ENCODE peak calls at places on chromosomes 11 and 22, in five cellular contexts. F, K, H, E and A are unnamed samples.

GRCh38 chr11:31005202-31005601 is 364.3 kb downstream of the DCDC1 start:
- DNase-seq in H (no peak), K (no peak), F (no peak), E (no peak), A (no peak)

GRCh38 chr11:43919852-43920597 is 22.4 kb upstream of the C11orf96 start:
- DNase-seq in E (no peak), F (no peak), K (no peak), H (no peak), A (no peak)

GRCh38 chr11:111634981-111635705 is 32.9 kb downstream of the SIK2 start:
- DNase-seq in F (no peak), E (no peak), K (peak), H (peak), A (no peak)

GRCh38 chr11:18105086-18105801 is 638 bp downstream of the SAAL1 start:
- DNase-seq in K (peak), H (no peak), F (no peak), E (no peak), A (no peak)

GRCh38 chr22:43630451-43630850 is 181.7 kb downstream of the EFCAB6 start:
- DNase-seq in H (no peak), F (no peak), E (no peak), K (no peak), A (no peak)

GRCh38 chr11:47234669-47235075 is 13.9 kb downstream of the ACP2 start:
- DNase-seq in E (no peak), H (peak), F (no peak), K (no peak), A (no peak)

GRCh38 chr11:76805206-76805913 is 22.2 kb downstream of the TSKU start:
- DNase-seq in H (no peak), E (no peak), K (peak), F (no peak), A (peak)

GRCh38 chr11:74570266-74571061 is 21.9 kb upstream of the POLD3 start:
- DNase-seq in E (peak), H (peak), K (peak), F (no peak), A (peak)

GRCh38 chr11:45166604-45166897 is 20.1 kb downstream of the PRDM11 start:
- DNase-seq in H (no peak), F (no peak), E (no peak), K (no peak), A (no peak)

GRCh38 chr11:120881591-120881990 is 142.3 kb upstream of the TBCEL start:
- DNase-seq in E (no peak), F (no peak), H (no peak), K (no peak), A (no peak)

GRCh38 chr11:2670541-2671100 is 29.2 kb downstream of the KCNQ1OT1 start:
- DNase-seq in E (no peak), F (no peak), K (no peak), H (no peak), A (no peak)

GRCh38 chr22:35230839-35231584 is 26.3 kb upstream of the HMGXB4 start:
- DNase-seq in F (no peak), H (no peak), E (peak), K (no peak), A (no peak)

GRCh38 chr22:37187552-37187890 is 526 bp downstream of the C1QTNF6 start:
- DNase-seq in F (no peak), E (no peak), H (no peak), K (peak), A (no peak)

GRCh38 chr11:47950396-47950795 is 30.0 kb upstream of the PTPRJ start:
- DNase-seq in K (no peak), F (no peak), H (no peak), E (peak), A (no peak)

GRCh38 chr11:74025467-74026166 is 16.7 kb upstream of the UCP3 start:
- DNase-seq in E (no peak), F (no peak), K (peak), H (no peak), A (peak)

DNA sequence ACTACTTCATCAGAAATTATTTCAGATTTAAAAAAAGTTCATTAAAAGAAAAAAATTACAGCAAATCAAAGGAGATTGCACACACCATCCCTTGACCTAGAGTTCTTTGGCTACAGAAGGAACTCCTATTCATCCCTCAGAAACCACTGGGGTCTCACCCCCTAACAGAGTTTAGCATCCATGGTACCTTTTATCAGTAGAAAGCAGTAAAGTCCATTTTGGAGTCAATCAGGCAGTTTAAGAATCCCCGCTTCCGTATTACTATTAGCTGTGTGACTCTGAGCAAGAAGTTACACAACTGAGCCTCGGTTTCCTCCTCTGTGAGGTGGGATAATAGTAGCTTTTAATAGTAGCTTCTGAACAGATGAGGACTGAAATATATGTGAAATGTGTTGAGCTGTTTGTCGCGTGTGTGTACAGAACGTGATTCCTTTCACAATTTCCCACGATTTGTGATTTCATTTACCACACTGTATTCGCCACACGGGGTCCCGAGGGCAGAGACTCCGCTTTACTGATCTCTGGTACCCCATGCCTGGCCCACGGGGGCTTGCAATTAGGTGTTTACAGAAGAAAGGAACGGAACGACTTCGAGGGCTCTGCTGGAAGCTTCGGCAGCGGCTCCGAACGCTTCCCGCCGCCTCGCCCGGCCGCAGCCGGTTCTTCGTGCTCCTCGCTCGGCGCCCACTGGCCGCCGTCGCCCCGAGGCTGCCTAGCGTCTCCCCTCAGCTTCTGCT is 72.5 kb upstream of the ZBED5 start:
- DNase-seq in F (no peak), E (no peak), K (peak), H (no peak), A (no peak)
- TF ChIP-seq CTCF in F (no peak), E (no peak), K (no peak), H (no peak), A (no peak)

GRCh38 chr11:11149671-11150459 is 203.2 kb downstream of the CSNK2A3 start:
- DNase-seq in H (no peak), E (peak), K (no peak), F (no peak), A (no peak)

GRCh38 chr11:11146830-11147229 is 206.2 kb downstream of the CSNK2A3 start:
- DNase-seq in E (no peak), F (no peak), H (no peak), K (no peak), A (no peak)

GRCh38 chr11:11143849-11144248 is 209.2 kb downstream of the CSNK2A3 start:
- DNase-seq in E (no peak), H (no peak), K (no peak), F (no peak), A (no peak)

GRCh38 chr11:11148598-11148997 is 204.5 kb downstream of the CSNK2A3 start:
- DNase-seq in F (no peak), H (no peak), K (no peak), E (no peak), A (no peak)

DNA sequence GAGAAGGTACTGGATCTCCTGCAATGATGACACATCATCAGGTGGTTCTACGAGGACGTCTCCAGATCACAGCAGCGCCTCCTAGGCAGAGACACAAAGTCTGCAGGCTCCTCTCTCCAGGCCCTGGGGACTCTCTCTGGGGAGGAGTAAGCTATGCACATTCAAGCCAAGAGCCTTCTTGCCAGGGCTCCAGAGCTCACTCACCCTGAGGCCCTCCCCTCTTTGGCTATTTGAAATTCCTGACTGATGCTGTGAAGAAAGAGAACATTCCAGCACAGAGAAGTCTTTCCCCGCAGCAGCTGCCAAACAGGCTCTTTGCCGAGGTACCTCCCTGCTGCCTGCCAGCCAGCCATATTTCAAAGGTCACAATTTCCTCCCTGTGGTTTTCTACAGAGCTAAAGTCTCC is 204.9 kb downstream of the CSNK2A3 start:
- DNase-seq in H (peak), K (peak), E (peak), F (no peak), A (peak)
- TF ChIP-seq CTCF in H (peak), K (peak), E (peak), F (peak), A (no peak)

DNA sequence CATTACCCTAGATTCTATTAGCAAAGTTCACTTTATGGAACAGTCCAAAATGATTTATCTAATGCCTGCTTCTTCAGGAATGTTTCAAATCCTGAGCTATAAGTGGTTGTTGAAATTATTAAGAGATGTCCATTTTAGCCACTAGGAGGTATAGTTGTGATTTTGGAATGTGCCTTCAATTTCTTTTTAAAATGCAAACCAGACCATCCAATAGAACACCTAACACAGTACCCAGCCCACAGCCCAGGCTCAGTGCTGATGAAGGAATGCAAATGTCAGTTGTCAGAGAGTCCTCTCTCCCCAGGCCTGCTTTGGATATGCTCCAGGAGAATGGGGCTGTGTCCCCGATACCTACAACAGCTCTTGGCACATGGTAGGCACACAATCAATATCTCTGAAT is 85.8 kb upstream of the E2F8 start:
- DNase-seq in K (no peak), E (no peak), H (no peak), F (no peak), A (peak)
- TF ChIP-seq CTCF in K (peak), E (no peak), H (peak), F (peak), A (peak)

DNA sequence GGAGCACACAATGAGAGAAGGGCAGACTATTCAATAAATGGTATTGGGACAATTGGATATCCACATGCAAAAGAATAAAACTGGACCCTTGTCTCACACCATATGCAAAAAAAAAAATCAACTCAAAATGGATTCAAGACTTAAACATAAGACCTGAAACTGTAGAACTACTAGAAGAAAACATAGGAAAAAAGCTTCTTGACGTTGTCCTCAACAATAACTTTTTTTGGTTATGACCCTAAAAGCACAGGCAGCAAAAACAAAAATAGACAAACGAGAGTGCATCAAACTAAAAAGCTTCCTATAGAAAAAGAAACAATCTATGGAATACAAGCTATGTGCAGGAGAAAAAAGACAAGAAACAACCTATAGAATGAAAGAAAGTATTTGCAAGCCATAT is 37.1 kb upstream of the EED start:
- DNase-seq in K (no peak), F (no peak), E (no peak), H (no peak), A (no peak)
- TF ChIP-seq CTCF in K (no peak), F (no peak), E (no peak), H (no peak), A (no peak)

GRCh38 chr11:125428486-125429173 is 67.4 kb downstream of the FEZ1 start:
- DNase-seq in F (no peak), K (no peak), E (peak), H (no peak), A (no peak)
- TF ChIP-seq CTCF in F (no peak), K (peak), E (peak), H (no peak), A (no peak)

DNA sequence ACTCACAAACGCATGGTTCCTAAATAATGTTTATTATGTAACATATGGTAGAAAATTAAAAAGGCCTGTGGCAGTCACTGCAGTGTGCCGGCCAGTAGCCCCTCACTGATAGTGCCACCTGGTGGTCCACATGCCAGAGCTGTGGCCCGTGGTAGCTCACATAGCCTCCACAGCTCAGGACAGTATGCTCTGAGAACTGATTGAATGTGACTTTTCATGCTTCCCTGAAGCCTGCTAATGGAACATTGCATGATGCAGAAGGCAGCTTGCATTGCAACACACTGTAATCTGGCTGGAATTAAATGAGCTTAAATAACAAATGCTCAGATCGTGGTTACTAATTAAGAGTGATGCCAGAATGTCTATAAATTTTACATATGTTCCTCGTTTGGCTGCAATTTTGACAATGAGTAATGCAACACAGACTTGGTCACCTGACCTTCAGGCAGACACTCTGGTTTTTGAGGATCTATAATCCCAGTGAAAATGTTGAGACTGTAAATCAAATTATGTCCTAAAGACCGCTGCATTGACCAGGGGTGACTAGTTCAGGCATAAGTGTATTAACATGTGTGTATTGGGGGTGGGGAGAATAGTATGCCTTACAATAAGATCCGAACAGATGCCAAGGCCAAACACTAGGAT is 566.4 kb downstream of the METTL15 start:
- DNase-seq in F (no peak), K (no peak), E (peak), H (no peak), A (peak)
- TF ChIP-seq CTCF in F (peak), K (peak), E (peak), H (peak), A (no peak)